ENCODE peak calls at places on chromosomes 3 and 15, in five cellular contexts. One of them, this sample, is unnamed. For H3K4me1, the result is how much of the 10 kb centered on the place peaks cover.

GRCh38 chr15:77409259-77410156 is 10.4 kb downstream of the PEAK1 start:
- DNase-seq in stomach: no peak
- DNase-seq in ovary: no peak
- DNase-seq in tibial nerve: peak
- DNase-seq in Peyer's patch: no peak
- DNase-seq in this sample: no peak

GRCh38 chr15:84143753-84144314 is 91.7 kb upstream of the GOLGA6L4 start:
- DNase-seq in tibial nerve: no peak
- DNase-seq in Peyer's patch: no peak
- DNase-seq in stomach: no peak
- DNase-seq in ovary: no peak
- DNase-seq in this sample: no peak

GRCh38 chr3:188489639-188490405 is 335.9 kb downstream of the LPP start:
- DNase-seq in Peyer's patch: no peak
- DNase-seq in stomach: no peak
- DNase-seq in tibial nerve: no peak
- DNase-seq in ovary: no peak
- DNase-seq in this sample: no peak

GRCh38 chr3:101998256-101998926 is 149.1 kb downstream of the NFKBIZ start:
- DNase-seq in tibial nerve: no peak
- DNase-seq in Peyer's patch: no peak
- DNase-seq in ovary: no peak
- DNase-seq in stomach: no peak
- DNase-seq in this sample: no peak

GRCh38 chr15:72011291-72011940 is 106.5 kb downstream of the MYO9A start:
- DNase-seq in ovary: no peak
- DNase-seq in tibial nerve: no peak
- DNase-seq in stomach: no peak
- DNase-seq in Peyer's patch: no peak
- DNase-seq in this sample: no peak

GRCh38 chr15:40852529-40852928 is 8.7 kb downstream of the SPINT1 start:
- DNase-seq in stomach: no peak
- DNase-seq in ovary: no peak
- DNase-seq in tibial nerve: no peak
- DNase-seq in Peyer's patch: peak
- DNase-seq in this sample: no peak

GRCh38 chr15:40091861-40092415 is 16.7 kb downstream of the BMF start:
- DNase-seq in stomach: no peak
- DNase-seq in ovary: no peak
- DNase-seq in tibial nerve: no peak
- DNase-seq in Peyer's patch: no peak
- DNase-seq in this sample: no peak

GRCh38 chr3:40873456-40873855 is 325.8 kb upstream of the CTNNB1 start:
- DNase-seq in ovary: no peak
- DNase-seq in tibial nerve: no peak
- DNase-seq in stomach: no peak
- DNase-seq in Peyer's patch: no peak
- DNase-seq in this sample: no peak

GRCh38 chr3:33737146-33737545 is 19.1 kb upstream of the CLASP2 start:
- DNase-seq in Peyer's patch: no peak
- DNase-seq in tibial nerve: no peak
- DNase-seq in ovary: no peak
- DNase-seq in stomach: no peak
- DNase-seq in this sample: no peak

GRCh38 chr3:81568378-81568777 is 193.1 kb downstream of the GBE1 start:
- DNase-seq in tibial nerve: no peak
- DNase-seq in ovary: no peak
- DNase-seq in Peyer's patch: no peak
- DNase-seq in stomach: no peak
- DNase-seq in this sample: no peak

GRCh38 chr15:75923756-75924155 is 20.1 kb downstream of the FBXO22 start:
- DNase-seq in tibial nerve: no peak
- DNase-seq in ovary: no peak
- DNase-seq in Peyer's patch: no peak
- DNase-seq in stomach: no peak
- DNase-seq in this sample: no peak

GRCh38 chr3:184031187-184031792 is at the start of gene HTR3D:
- DNase-seq in stomach: no peak
- DNase-seq in ovary: no peak
- DNase-seq in tibial nerve: no peak
- DNase-seq in Peyer's patch: no peak
- DNase-seq in this sample: no peak

GRCh38 chr3:40615110-40615915 is 90.6 kb downstream of the ZNF621 start:
- DNase-seq in tibial nerve: no peak
- DNase-seq in ovary: no peak
- DNase-seq in stomach: no peak
- DNase-seq in Peyer's patch: no peak
- DNase-seq in this sample: no peak

GRCh38 chr3:128247841-128248240 is 94.6 kb downstream of the EEFSEC start:
- DNase-seq in ovary: no peak
- DNase-seq in tibial nerve: no peak
- DNase-seq in stomach: no peak
- DNase-seq in Peyer's patch: no peak
- DNase-seq in this sample: no peak

GRCh38 chr3:172038823-172039222 is 555 bp upstream of the FNDC3B start:
- DNase-seq in tibial nerve: no peak
- DNase-seq in ovary: no peak
- DNase-seq in Peyer's patch: peak
- DNase-seq in stomach: no peak
- DNase-seq in this sample: no peak

GRCh38 chr3:104005815-104006214 is 1360.9 kb upstream of the ALCAM start:
- DNase-seq in stomach: no peak
- DNase-seq in Peyer's patch: no peak
- DNase-seq in ovary: no peak
- DNase-seq in tibial nerve: no peak
- DNase-seq in this sample: no peak

GRCh38 chr3:87969620-87970019 is 89.2 kb downstream of the CGGBP1 start:
- DNase-seq in tibial nerve: no peak
- DNase-seq in Peyer's patch: no peak
- DNase-seq in stomach: no peak
- DNase-seq in ovary: no peak
- DNase-seq in this sample: no peak
- TF ChIP-seq POLR2A in tibial nerve: no peak
- TF ChIP-seq POLR2A in Peyer's patch: no peak
- TF ChIP-seq POLR2A in stomach: no peak
- TF ChIP-seq POLR2A in ovary: no peak
- TF ChIP-seq POLR2A in this sample: no peak

DNA sequence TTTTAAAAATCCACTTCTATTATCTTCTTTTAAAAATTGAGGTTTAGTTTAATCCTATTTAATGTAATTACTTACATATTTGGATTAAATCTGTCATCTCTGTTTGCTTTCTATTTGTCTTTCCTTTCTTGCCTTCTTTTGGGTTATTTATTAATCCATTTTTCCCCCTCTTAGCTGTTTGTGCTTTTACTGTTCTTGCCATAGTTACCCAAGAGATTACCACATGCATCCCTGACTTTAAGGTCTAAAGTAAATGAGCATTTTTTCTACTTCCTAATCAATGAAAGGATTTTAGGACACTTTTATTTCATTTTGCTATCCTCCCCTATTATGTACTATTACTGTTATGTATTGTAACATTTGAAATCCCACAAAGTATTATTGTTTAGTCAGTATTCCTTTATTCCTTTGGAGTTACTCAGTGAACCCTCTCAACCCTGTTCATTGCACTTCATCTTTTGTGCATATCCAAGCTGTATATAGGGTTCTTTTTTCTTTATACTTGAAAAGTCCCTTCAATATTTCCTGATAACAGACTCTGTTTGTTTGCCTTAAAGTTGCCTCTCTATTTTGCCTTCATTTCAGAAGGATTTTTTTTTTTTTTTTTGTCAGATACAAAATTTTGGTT is 62.7 kb downstream of the MEF2A start:
- DNase-seq in ovary: no peak
- DNase-seq in stomach: no peak
- DNase-seq in tibial nerve: no peak
- DNase-seq in Peyer's patch: no peak
- DNase-seq in this sample: no peak
- H3K4me1 ChIP-seq in ovary: under half
- H3K4me1 ChIP-seq in stomach: half or more
- H3K4me1 ChIP-seq in tibial nerve: under half
- H3K4me1 ChIP-seq in Peyer's patch: under half
- H3K4me1 ChIP-seq in this sample: under half

GRCh38 chr15:65028921-65029735 is at the start of gene MTFMT:
- DNase-seq in ovary: peak
- DNase-seq in stomach: peak
- DNase-seq in tibial nerve: peak
- DNase-seq in Peyer's patch: peak
- DNase-seq in this sample: peak
- TF ChIP-seq POLR2A in ovary: peak
- TF ChIP-seq POLR2A in stomach: no peak
- TF ChIP-seq POLR2A in tibial nerve: peak
- TF ChIP-seq POLR2A in Peyer's patch: peak
- TF ChIP-seq POLR2A in this sample: peak

GRCh38 chr3:63931290-63931689 is 19.1 kb upstream of the SCAANT1 start:
- DNase-seq in ovary: no peak
- DNase-seq in Peyer's patch: no peak
- DNase-seq in tibial nerve: no peak
- DNase-seq in stomach: no peak
- DNase-seq in this sample: no peak
- H3K4me1 ChIP-seq in ovary: under half
- H3K4me1 ChIP-seq in Peyer's patch: under half
- H3K4me1 ChIP-seq in tibial nerve: under half
- H3K4me1 ChIP-seq in stomach: half or more
- H3K4me1 ChIP-seq in this sample: under half

DNA sequence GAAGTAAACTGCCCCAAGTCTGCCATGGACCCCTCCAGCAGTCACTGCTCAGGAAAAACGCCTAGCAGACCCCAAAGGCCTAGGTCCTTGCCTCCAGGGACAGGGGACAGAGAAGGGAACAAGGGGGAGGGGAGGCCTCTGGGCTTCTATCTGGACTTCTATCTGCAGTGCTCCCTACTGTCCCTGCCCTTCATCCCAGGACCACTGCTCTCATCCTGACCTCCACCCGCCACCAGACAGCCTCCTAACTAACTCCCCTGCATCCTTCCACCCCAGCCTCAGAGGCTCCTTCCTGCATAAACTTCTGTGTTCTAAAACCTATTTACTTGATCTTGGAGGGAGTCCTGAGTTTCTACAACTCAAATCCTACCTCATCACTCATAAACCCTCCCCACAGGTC is 25.4 kb downstream of the SEMA7A start:
- DNase-seq in stomach: no peak
- DNase-seq in Peyer's patch: no peak
- DNase-seq in ovary: no peak
- DNase-seq in tibial nerve: no peak
- DNase-seq in this sample: no peak
- TF ChIP-seq POLR2A in stomach: no peak
- TF ChIP-seq POLR2A in Peyer's patch: no peak
- TF ChIP-seq POLR2A in ovary: no peak
- TF ChIP-seq POLR2A in tibial nerve: no peak
- TF ChIP-seq POLR2A in this sample: no peak